ENCODE peak calls at places on chromosomes 13 and 19, in nine cellular contexts. Y is pancreas, P is cardiac muscle cell, D is astrocyte of the cerebellum, V is AG04450, W is left lung, J is choroid plexus epithelial cell, C is heart left ventricle, U is heart right ventricle. B is an unnamed sample.

GRCh38 chr19:13938361-13939027 is at the start of gene PODNL1:
- DNase-seq in Y (no peak), P (peak), D (peak), V (no peak), W (peak), J (peak), C (no peak), U (no peak), B (peak)

GRCh38 chr13:111184685-111185401 is 69.7 kb downstream of the ARHGEF7 start:
- DNase-seq in Y (no peak), P (peak), D (no peak), V (no peak), W (no peak), J (peak), C (peak), U (no peak), B (peak)

GRCh38 chr19:10736916-10737551 is 19.2 kb downstream of the DNM2 start:
- DNase-seq in Y (no peak), P (no peak), D (no peak), V (no peak), W (peak), J (no peak), C (no peak), U (no peak), B (no peak)

GRCh38 chr19:18848860-18849661 is 17.3 kb downstream of the UPF1 start:
- DNase-seq in Y (no peak), P (peak), D (no peak), V (no peak), W (peak), J (peak), C (peak), U (peak), B (peak)

GRCh38 chr19:10516671-10517286 is 468 bp downstream of the S1PR5 start:
- DNase-seq in Y (no peak), P (no peak), D (no peak), V (no peak), W (no peak), J (no peak), C (no peak), U (no peak), B (peak)

GRCh38 chr13:113969311-113969972 is 4.4 kb downstream of the C13orf46 start:
- DNase-seq in Y (no peak), P (no peak), D (no peak), V (no peak), W (peak), J (no peak), C (peak), U (no peak), B (no peak)

GRCh38 chr13:36526897-36527296 is 94.6 kb downstream of the CCNA1 start:
- DNase-seq in Y (no peak), P (no peak), D (no peak), V (no peak), W (no peak), J (no peak), C (no peak), U (no peak), B (no peak)

GRCh38 chr13:32081591-32081990 is 50.0 kb downstream of the FRY start:
- DNase-seq in Y (no peak), P (no peak), D (no peak), V (no peak), W (no peak), J (no peak), C (no peak), U (no peak), B (no peak)

GRCh38 chr19:21474671-21475181 is 30.7 kb upstream of the ZNF429 start:
- DNase-seq in Y (peak), P (peak), D (peak), V (peak), W (peak), J (peak), C (peak), U (peak), B (peak)

GRCh38 chr13:33207616-33207964 is 78.0 kb downstream of the STARD13 start:
- DNase-seq in Y (peak), P (peak), D (no peak), V (peak), W (peak), J (peak), C (peak), U (no peak), B (peak)

GRCh38 chr13:83883061-83883523 is 818 bp upstream of the SLITRK1 start:
- DNase-seq in Y (no peak), P (no peak), D (no peak), V (no peak), W (no peak), J (no peak), C (no peak), U (no peak), B (no peak)

GRCh38 chr19:7618771-7619510 is 10.4 kb downstream of the XAB2 start:
- DNase-seq in Y (peak), P (no peak), D (no peak), V (no peak), W (peak), J (no peak), C (no peak), U (no peak), B (no peak)

GRCh38 chr13:44388427-44388826 is 14.8 kb downstream of the SERP2 start:
- DNase-seq in Y (no peak), P (no peak), D (no peak), V (no peak), W (no peak), J (no peak), C (peak), U (no peak), B (no peak)

GRCh38 chr19:29510701-29511265 is 15.0 kb upstream of the VSTM2B start:
- DNase-seq in Y (no peak), P (no peak), D (no peak), V (no peak), W (no peak), J (no peak), C (peak), U (no peak), B (no peak)

GRCh38 chr19:42280761-42281174 is 11.7 kb downstream of the CIC start:
- DNase-seq in Y (no peak), P (no peak), D (no peak), V (no peak), W (no peak), J (no peak), C (peak), U (peak), B (no peak)

GRCh38 chr13:112768795-112769411 is 79.1 kb downstream of the ATP11A start:
- DNase-seq in Y (no peak), P (no peak), D (no peak), V (no peak), W (peak), J (no peak), C (peak), U (peak), B (no peak)

GRCh38 chr19:28296506-28296905 is 916.4 kb downstream of the UQCRFS1 start:
- DNase-seq in Y (no peak), P (peak), D (no peak), V (no peak), W (no peak), J (peak), C (no peak), U (no peak), B (peak)

GRCh38 chr19:38809592-38810252 is 3.0 kb downstream of the LGALS4 start:
- DNase-seq in Y (no peak), P (no peak), D (no peak), V (no peak), W (no peak), J (no peak), C (no peak), U (no peak), B (no peak)

GRCh38 chr19:39372047-39372802 is 18.7 kb downstream of the PAF1 start:
- DNase-seq in Y (peak), P (peak), D (peak), V (peak), W (peak), J (peak), C (peak), U (peak), B (peak)

GRCh38 chr13:59458908-59459579 is 704.7 kb downstream of the DIAPH3 start:
- DNase-seq in Y (no peak), P (peak), D (peak), V (peak), W (no peak), J (peak), C (peak), U (peak), B (peak)

GRCh38 chr19:55088021-55088451 is 12.4 kb downstream of the EPS8L1 start:
- DNase-seq in Y (no peak), P (no peak), D (no peak), V (no peak), W (no peak), J (no peak), C (no peak), U (no peak), B (no peak)

GRCh38 chr13:64684685-64685431 is 2545.3 kb downstream of the PCDH9 start:
- DNase-seq in Y (no peak), P (peak), D (no peak), V (no peak), W (no peak), J (peak), C (no peak), U (no peak), B (peak)

GRCh38 chr13:42041017-42041683 is 7.3 kb upstream of the DGKH start:
- DNase-seq in Y (no peak), P (peak), D (no peak), V (no peak), W (peak), J (peak), C (peak), U (peak), B (peak)

GRCh38 chr13:70623260-70623659 is 515.0 kb upstream of the KLHL1 start:
- DNase-seq in Y (no peak), P (peak), D (no peak), V (no peak), W (no peak), J (peak), C (no peak), U (no peak), B (peak)
- TF ChIP-seq CTCF in Y (no peak), P (peak), D (no peak), V (peak), W (peak), J (peak), C (peak), U (peak), B (peak)

GRCh38 chr19:35787227-35787799 is 11.9 kb downstream of the ARHGAP33 start:
- DNase-seq in Y (no peak), P (no peak), D (no peak), V (no peak), W (no peak), J (no peak), C (no peak), U (no peak), B (no peak)

GRCh38 chr19:35783469-35784400 is 8.4 kb downstream of the ARHGAP33 start:
- DNase-seq in Y (no peak), P (no peak), D (no peak), V (no peak), W (no peak), J (no peak), C (no peak), U (no peak), B (no peak)

GRCh38 chr19:35784401-35785086 is 9.2 kb downstream of the ARHGAP33 start:
- DNase-seq in Y (no peak), P (no peak), D (no peak), V (no peak), W (no peak), J (no peak), C (no peak), U (no peak), B (no peak)

GRCh38 chr19:35786299-35787160 is 11.2 kb downstream of the ARHGAP33 start:
- DNase-seq in Y (no peak), P (no peak), D (no peak), V (no peak), W (no peak), J (no peak), C (no peak), U (no peak), B (no peak)

DNA sequence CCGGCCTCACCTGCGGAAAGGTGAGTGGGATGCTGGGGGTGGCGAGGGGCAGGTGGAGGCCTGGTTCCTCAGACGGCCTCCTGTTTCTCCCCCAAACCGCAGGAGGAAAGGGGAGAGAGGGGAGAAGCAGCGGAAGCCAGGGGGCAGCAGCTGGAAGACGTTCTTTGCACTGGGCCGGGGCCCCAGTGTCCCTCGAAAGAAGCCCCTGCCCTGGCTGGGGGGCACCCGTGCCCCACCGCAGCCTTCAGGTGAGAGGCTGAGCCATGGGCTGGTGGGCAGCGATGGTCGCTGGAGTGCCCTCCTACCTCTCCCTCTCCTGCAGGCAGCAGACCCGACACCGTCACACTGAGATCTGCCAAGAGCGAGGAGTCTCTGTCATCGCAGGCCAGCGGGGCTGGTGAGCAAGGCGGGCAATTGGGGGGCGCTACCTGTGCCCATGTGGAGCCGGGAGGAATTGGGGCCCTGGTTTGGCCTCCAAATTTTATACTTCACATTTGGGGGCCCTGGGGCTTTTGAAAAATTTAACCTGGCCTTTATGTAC is 9.8 kb downstream of the ARHGAP33 start:
- DNase-seq in Y (no peak), P (no peak), D (no peak), V (no peak), W (no peak), J (no peak), C (no peak), U (no peak), B (no peak)
- H3K4me3 ChIP-seq in Y (no peak), P (no peak), D (no peak), V (no peak), W (no peak), J (no peak), C (no peak), U (no peak), B (no peak)

DNA sequence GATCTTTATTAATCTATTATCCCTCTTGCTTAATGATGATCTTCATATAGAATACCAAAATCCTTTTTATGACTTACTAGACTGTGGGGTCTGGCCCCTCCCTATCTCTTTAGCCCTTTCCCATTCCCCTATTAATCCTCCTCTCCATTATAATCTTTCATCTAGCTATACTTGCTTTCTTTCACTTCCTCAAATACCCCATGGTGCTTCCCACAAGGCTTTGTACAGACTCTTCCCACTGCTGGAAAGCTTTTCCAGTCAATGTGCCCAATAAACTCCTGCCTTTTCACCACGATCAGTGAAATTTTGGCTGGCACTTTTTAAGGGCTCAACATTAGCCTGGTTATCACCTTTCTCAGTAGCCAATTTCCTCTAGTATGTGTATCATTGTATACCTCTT is 3.2 kb upstream of the EBPL start:
- DNase-seq in Y (no peak), P (no peak), D (no peak), V (no peak), W (no peak), J (no peak), C (no peak), U (no peak), B (no peak)
- TF ChIP-seq CTCF in Y (no peak), P (no peak), D (no peak), V (no peak), W (no peak), J (no peak), C (no peak), U (no peak), B (no peak)

GRCh38 chr13:109773786-109774185 is 12.6 kb downstream of the IRS2 start:
- DNase-seq in Y (no peak), P (no peak), D (no peak), V (no peak), W (no peak), J (no peak), C (no peak), U (no peak), B (no peak)
- H3K4me3 ChIP-seq in Y (no peak), P (no peak), D (no peak), V (no peak), W (no peak), J (no peak), C (no peak), U (no peak), B (no peak)

GRCh38 chr13:23411706-23412105 is 21.8 kb downstream of the SACS start:
- DNase-seq in Y (no peak), P (no peak), D (no peak), V (no peak), W (no peak), J (no peak), C (no peak), U (no peak), B (no peak)
- TF ChIP-seq CTCF in Y (no peak), P (no peak), D (no peak), V (no peak), W (no peak), J (no peak), C (no peak), U (no peak), B (no peak)